ENCODE peak calls at places on chromosomes 2 and 18, in eight cellular contexts. Z is T-helper 17 cell; J is stimulated activated naive B cell treated with anti-CD40 and anti-IgM and Interleukin-4, amounts not matched to agents 10 μg/mL and 1 μg/mL and 100 μg/mL, for 72 hours; A is Right ventricle myocardium inferior; G is SK-N-SH treated with all-trans-retinoic acid at 6 μM for 48 hours; X is natural killer cell; C is activated CD8-positive, alpha-beta T cell treated with anti-CD3 and anti-CD28 coated beads for 36 hours; L is left lobe of liver. F is an unnamed sample.

GRCh38 chr2:206611736-206612135 is 30.6 kb upstream of the FAM237A start:
- ATAC-seq in Z (no peak), J (no peak), A (no peak), G (no peak), X (no peak), C (no peak), L (no peak), F (no peak)

GRCh38 chr2:126048719-126049118 is 607.2 kb upstream of the GYPC start:
- ATAC-seq in Z (no peak), J (no peak), A (no peak), G (no peak), X (no peak), C (no peak), L (peak; percentile 76), F (no peak)

GRCh38 chr2:230262246-230262645 is 36.7 kb downstream of the SP140 start:
- ATAC-seq in Z (peak; percentile 81), J (no peak), A (no peak), G (no peak), X (no peak), C (peak; percentile 82), L (no peak), F (no peak)

GRCh38 chr2:160165095-160165494 is 35.0 kb downstream of the ITGB6 start:
- ATAC-seq in Z (no peak), J (no peak), A (no peak), G (no peak), X (no peak), C (no peak), L (no peak), F (no peak)

GRCh38 chr2:234003972-234004617 is 46.4 kb upstream of the SPP2 start:
- ATAC-seq in Z (no peak), J (peak; percentile 51), A (no peak), G (peak; percentile 99), X (no peak), C (peak; percentile 65), L (no peak), F (no peak)

GRCh38 chr2:190766174-190766572 is 114.4 kb upstream of the GLS start:
- ATAC-seq in Z (no peak), J (no peak), A (no peak), G (peak; percentile 39), X (no peak), C (no peak), L (no peak), F (no peak)

GRCh38 chr2:148928395-148928794 is 53.4 kb downstream of the KIF5C start:
- ATAC-seq in Z (no peak), J (no peak), A (no peak), G (no peak), X (no peak), C (no peak), L (no peak), F (no peak)

GRCh38 chr18:59139615-59140286 is at the start of gene SEC11C:
- ATAC-seq in Z (peak; percentile 91), J (peak; percentile 88), A (peak; percentile 99), G (peak; percentile 96), X (peak; percentile 91), C (peak; percentile 94), L (peak; percentile 90), F (peak; percentile 99)

GRCh38 chr2:226909131-226909530 is 73.3 kb downstream of the RHBDD1 start:
- ATAC-seq in Z (peak; percentile 44), J (no peak), A (no peak), G (peak; percentile 27), X (no peak), C (no peak), L (no peak), F (no peak)

GRCh38 chr18:23134780-23135678 is at the start of gene CABLES1:
- ATAC-seq in Z (peak; percentile 19), J (peak; percentile 40), A (no peak), G (peak; percentile 24), X (peak; percentile 13), C (peak; percentile 29), L (peak; percentile 51), F (peak; percentile 49)

GRCh38 chr2:36960005-36960675 is 6.2 kb downstream of the STRN start:
- ATAC-seq in Z (no peak), J (no peak), A (no peak), G (peak; percentile 76), X (no peak), C (no peak), L (peak; percentile 37), F (no peak)

GRCh38 chr2:239298126-239298804 is 102.6 kb downstream of the HDAC4 start:
- ATAC-seq in Z (peak; percentile 77), J (no peak), A (no peak), G (no peak), X (peak; percentile 80), C (peak; percentile 88), L (no peak), F (peak; percentile 28)

GRCh38 chr2:12341215-12341614 is 375.5 kb upstream of the TRIB2 start:
- ATAC-seq in Z (no peak), J (no peak), A (no peak), G (no peak), X (no peak), C (no peak), L (no peak), F (no peak)

GRCh38 chr2:206615417-206616089 is 26.7 kb upstream of the FAM237A start:
- ATAC-seq in Z (no peak), J (no peak), A (peak; percentile 57), G (no peak), X (no peak), C (no peak), L (no peak), F (no peak)

GRCh38 chr2:70140978-70141753 is 49.7 kb downstream of the C2orf42 start:
- ATAC-seq in Z (peak; percentile 43), J (peak; percentile 66), A (no peak), G (no peak), X (peak; percentile 64), C (peak; percentile 62), L (peak; percentile 34), F (no peak)

GRCh38 chr2:42028571-42029148 is 19.2 kb upstream of the PKDCC start:
- ATAC-seq in Z (no peak), J (peak; percentile 53), A (no peak), G (no peak), X (no peak), C (no peak), L (no peak), F (no peak)

GRCh38 chr2:860259-860855 is 90.3 kb upstream of the SNTG2 start:
- ATAC-seq in Z (no peak), J (no peak), A (no peak), G (no peak), X (no peak), C (no peak), L (no peak), F (no peak)

GRCh38 chr18:36693931-36694661 is 134.7 kb downstream of the TPGS2 start:
- ATAC-seq in Z (no peak), J (no peak), A (no peak), G (no peak), X (no peak), C (no peak), L (peak; percentile 96), F (peak; percentile 58)

F was measured in gastroesophageal sphincter.